ENCODE peak calls at places on chromosomes 3 and 15, in four cellular contexts. Y is HepG2, U is HCT116, D is H1. S is an unnamed sample.

GRCh38 chr15:101014921-101015841 is 96.0 kb downstream of the LRRK1 start:
- DNase-seq in Y (peak), U (peak), D (peak), S (peak)

GRCh38 chr3:156635034-156635433 is 39.4 kb upstream of the TIPARP start:
- DNase-seq in Y (no peak), U (no peak), D (no peak), S (no peak)

GRCh38 chr3:119810018-119810435 is 28.1 kb downstream of the NR1I2 start:
- DNase-seq in Y (no peak), U (no peak), D (no peak), S (no peak)

GRCh38 chr15:77029166-77030041 is 34.5 kb downstream of the PSTPIP1 start:
- DNase-seq in Y (no peak), U (no peak), D (peak), S (no peak)

GRCh38 chr15:76328106-76328696 is 8.4 kb upstream of the ISL2 start:
- DNase-seq in Y (no peak), U (no peak), D (no peak), S (no peak)

GRCh38 chr15:89200182-89200581 is 21.2 kb downstream of the RLBP1 start:
- DNase-seq in Y (no peak), U (no peak), D (no peak), S (no peak)

GRCh38 chr15:58392611-58393161 is 39.1 kb upstream of the LIPC start:
- DNase-seq in Y (no peak), U (no peak), D (no peak), S (no peak)

GRCh38 chr3:71031914-71032521 is 551.5 kb downstream of the FOXP1 start:
- DNase-seq in Y (no peak), U (no peak), D (no peak), S (no peak)

GRCh38 chr3:194300392-194300758 is 50.8 kb downstream of the CPN2 start:
- DNase-seq in Y (peak), U (no peak), D (no peak), S (no peak)

GRCh38 chr15:93241696-93242585 is 152.9 kb upstream of the RGMA start:
- DNase-seq in Y (no peak), U (no peak), D (peak), S (no peak)

GRCh38 chr3:37867144-37867543 is 5.5 kb downstream of the CTDSPL start:
- DNase-seq in Y (no peak), U (no peak), D (no peak), S (no peak)

GRCh38 chr3:105130911-105131310 is 235.8 kb upstream of the ALCAM start:
- DNase-seq in Y (no peak), U (no peak), D (no peak), S (no peak)

GRCh38 chr15:94036156-94036555 is 195.2 kb upstream of the MCTP2 start:
- DNase-seq in Y (no peak), U (no peak), D (no peak), S (no peak)

GRCh38 chr3:152969557-152970300 is 134.8 kb downstream of the P2RY1 start:
- DNase-seq in Y (peak), U (no peak), D (no peak), S (no peak)

GRCh38 chr3:124972457-124972856 is 37.9 kb upstream of the MUC13 start:
- DNase-seq in Y (no peak), U (no peak), D (no peak), S (no peak)

GRCh38 chr3:168024537-168024941 is 71.2 kb downstream of the GOLIM4 start:
- DNase-seq in Y (no peak), U (peak), D (no peak), S (no peak)

GRCh38 chr3:171967932-171968678 is 71.3 kb upstream of the FNDC3B start:
- DNase-seq in Y (no peak), U (no peak), D (no peak), S (no peak)

GRCh38 chr3:184386047-184386806 is 6.4 kb downstream of the CHRD start:
- DNase-seq in Y (no peak), U (no peak), D (no peak), S (no peak)

GRCh38 chr15:73570355-73571032 is 62.7 kb downstream of the NPTN start:
- DNase-seq in Y (no peak), U (no peak), D (no peak), S (no peak)

GRCh38 chr15:68232937-68233336 is 3.4 kb upstream of the CLN6 start:
- DNase-seq in Y (no peak), U (no peak), D (peak), S (no peak)

GRCh38 chr3:58355174-58355573 is 22.5 kb downstream of the PXK start:
- DNase-seq in Y (no peak), U (no peak), D (no peak), S (no peak)

GRCh38 chr15:63502843-63503738 is 1.3 kb upstream of the USP3 start:
- DNase-seq in Y (peak), U (peak), D (peak), S (peak)

GRCh38 chr15:77461486-77461885 is 40.8 kb downstream of the HMG20A start:
- DNase-seq in Y (no peak), U (no peak), D (no peak), S (no peak)

GRCh38 chr3:4996223-4996765 is 17.1 kb downstream of the BHLHE40 start:
- DNase-seq in Y (no peak), U (no peak), D (peak), S (no peak)

GRCh38 chr3:138336454-138336853 is 6.8 kb upstream of the NME9 start:
- DNase-seq in Y (no peak), U (no peak), D (no peak), S (no peak)

GRCh38 chr3:126433496-126434263 is 39.0 kb downstream of the CFAP100 start:
- DNase-seq in Y (no peak), U (no peak), D (no peak), S (no peak)

GRCh38 chr3:197956070-197956469 is 3.9 kb upstream of the LMLN start:
- DNase-seq in Y (no peak), U (no peak), D (no peak), S (no peak)

GRCh38 chr3:197952440-197952839 is 2.5 kb downstream of the RPL35A start:
- DNase-seq in Y (no peak), U (no peak), D (no peak), S (no peak)

GRCh38 chr3:197953325-197953724 is 3.3 kb downstream of the RPL35A start:
- DNase-seq in Y (no peak), U (no peak), D (no peak), S (no peak)

GRCh38 chr3:197951392-197951990 is 1.5 kb downstream of the RPL35A start:
- DNase-seq in Y (no peak), U (no peak), D (no peak), S (no peak)

GRCh38 chr3:197953881-197954280 is 3.9 kb downstream of the RPL35A start:
- DNase-seq in Y (no peak), U (no peak), D (no peak), S (no peak)
- TF ChIP-seq FOSL1 in Y (no peak), U (no peak), D (no peak), S (no peak)

GRCh38 chr15:82835391-82835917 is 26.0 kb downstream of the WHAMM start:
- DNase-seq in Y (no peak), U (no peak), D (no peak), S (no peak)

GRCh38 chr15:82833283-82833682 is 23.9 kb downstream of the WHAMM start:
- DNase-seq in Y (no peak), U (no peak), D (no peak), S (no peak)

GRCh38 chr15:82831894-82832600 is 22.6 kb downstream of the WHAMM start:
- DNase-seq in Y (no peak), U (no peak), D (no peak), S (no peak)

GRCh38 chr15:82830427-82831173 is 21.2 kb downstream of the WHAMM start:
- DNase-seq in Y (no peak), U (no peak), D (no peak), S (no peak)

GRCh38 chr15:82832601-82833209 is 23.3 kb downstream of the WHAMM start:
- DNase-seq in Y (no peak), U (peak), D (no peak), S (no peak)
- TF ChIP-seq FOSL1 in Y (no peak), U (peak), D (no peak), S (peak)

DNA sequence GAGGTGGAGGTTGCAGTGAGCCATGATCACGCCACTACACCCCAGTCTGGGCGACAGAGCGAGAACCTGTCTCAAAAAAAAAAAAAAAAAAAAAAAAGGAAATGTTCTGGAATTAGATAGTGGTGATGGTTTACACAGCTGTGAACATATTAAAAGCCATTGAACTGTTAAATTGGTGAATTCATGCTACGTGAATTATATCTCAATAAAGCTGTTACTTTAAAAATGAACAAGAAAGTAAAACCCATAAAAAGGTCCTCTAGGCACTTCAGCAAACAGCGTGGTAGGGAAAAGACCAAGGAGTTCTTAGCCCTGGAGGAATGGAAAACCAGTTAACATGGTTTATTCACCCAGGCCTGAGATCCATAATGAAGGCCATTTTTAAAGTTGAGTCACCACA is 180.1 kb downstream of the ATG7 start:
- DNase-seq in Y (no peak), U (no peak), D (no peak), S (no peak)
- TF ChIP-seq FOSL1 in Y (no peak), U (no peak), D (no peak), S (no peak)

DNA sequence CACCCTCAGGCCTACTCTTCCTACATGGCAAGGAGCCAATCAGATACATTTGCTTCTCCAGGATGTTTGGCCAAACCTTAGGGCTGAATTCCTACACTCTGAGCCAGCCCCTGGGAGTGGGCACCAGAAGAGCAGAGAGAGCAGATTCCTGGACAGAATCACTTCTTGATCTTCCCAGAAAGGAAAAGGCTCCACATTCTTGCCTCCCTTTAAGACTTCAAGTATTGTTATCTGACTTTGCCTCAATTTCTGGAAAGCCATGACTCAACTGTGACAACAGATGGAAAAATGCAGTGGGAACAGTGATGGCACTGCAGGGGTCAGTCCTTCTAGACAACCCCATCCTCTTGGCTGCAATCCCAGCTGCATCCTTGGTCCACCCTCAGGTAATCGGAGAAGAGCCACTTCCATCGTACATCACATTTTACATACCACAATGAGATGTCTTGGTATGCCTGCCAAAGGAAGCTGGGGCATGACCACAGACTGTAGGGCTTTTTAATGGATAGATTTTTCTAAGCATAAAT is 21.0 kb downstream of the SLCO2A1 start:
- DNase-seq in Y (no peak), U (peak), D (no peak), S (no peak)
- TF ChIP-seq FOSL1 in Y (no peak), U (peak), D (no peak), S (no peak)

DNA sequence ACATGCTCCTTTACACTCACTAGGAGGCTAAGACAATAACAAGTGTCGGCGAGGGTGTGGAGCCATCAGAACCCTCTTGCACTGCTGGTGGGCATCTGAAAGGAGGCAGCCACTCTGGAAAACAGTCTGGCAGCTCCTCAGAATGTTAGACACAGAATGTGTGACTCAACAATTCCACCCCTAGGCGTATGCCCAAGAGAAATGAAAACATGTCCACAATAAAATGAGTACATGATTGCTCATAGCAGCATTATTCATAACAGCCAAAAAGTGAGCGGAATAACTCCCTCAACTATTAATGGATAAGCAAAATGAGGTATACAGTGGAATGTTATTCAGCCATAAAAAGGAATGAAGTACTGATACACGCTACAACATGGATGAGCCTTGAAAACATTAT is 57.8 kb downstream of the WNT7A start:
- DNase-seq in Y (no peak), U (peak), D (no peak), S (no peak)
- TF ChIP-seq FOSL1 in Y (no peak), U (peak), D (no peak), S (no peak)

GRCh38 chr3:86828751-86829150 is 162.2 kb downstream of the VGLL3 start:
- DNase-seq in Y (no peak), U (no peak), D (no peak), S (no peak)

GRCh38 chr3:86830566-86830965 is 160.4 kb downstream of the VGLL3 start:
- DNase-seq in Y (no peak), U (no peak), D (no peak), S (no peak)

GRCh38 chr3:86826292-86826691 is 164.7 kb downstream of the VGLL3 start:
- DNase-seq in Y (no peak), U (no peak), D (no peak), S (no peak)
- TF ChIP-seq FOSL1 in Y (no peak), U (no peak), D (no peak), S (no peak)

GRCh38 chr3:20043398-20043797 is 3.2 kb downstream of the KAT2B start:
- DNase-seq in Y (no peak), U (no peak), D (no peak), S (peak)
- TF ChIP-seq FOSL1 in Y (no peak), U (no peak), D (no peak), S (no peak)

S was measured in K562.